ENCODE peak calls at places on chromosomes 11 and 22, in four cellular contexts. I is body of pancreas, A is esophagus squamous epithelium, N is vagina. U is an unnamed sample.

GRCh38 chr11:78818201-78818600 is 243.5 kb upstream of the NARS2 start:
- DNase-seq in I (no peak), N (no peak), A (no peak), U (no peak)

GRCh38 chr11:77654770-77655434 is 17.3 kb upstream of the CLNS1A start:
- DNase-seq in I (no peak), A (no peak), N (no peak), U (no peak)

GRCh38 chr11:111680486-111681175 is 78.4 kb downstream of the SIK2 start:
- DNase-seq in A (no peak), I (no peak), N (no peak), U (no peak)

GRCh38 chr22:37817705-37818311 is 5.4 kb upstream of the GALR3 start:
- DNase-seq in I (peak; percentile 92), N (no peak), A (no peak), U (peak; percentile 86)

GRCh38 chr11:2837096-2837601 is 48.4 kb downstream of the CDKN1C start:
- DNase-seq in I (peak; percentile 60), A (no peak), N (no peak), U (no peak)

GRCh38 chr22:42184852-42185251 is 54.2 kb upstream of the CYP2D6 start:
- DNase-seq in I (no peak), N (no peak), A (no peak), U (no peak)

GRCh38 chr11:125773516-125773915 is 5.1 kb downstream of the PATE2 start:
- DNase-seq in N (no peak), I (no peak), A (no peak), U (no peak)

GRCh38 chr11:70510106-70510505 is 111.8 kb downstream of the CTTN start:
- DNase-seq in N (no peak), I (no peak), A (no peak), U (no peak)

GRCh38 chr11:69821511-69822040 is 2.4 kb upstream of the FGF3 start:
- DNase-seq in N (no peak), I (no peak), A (no peak), U (no peak)

GRCh38 chr11:26599421-26599820 is 27.4 kb upstream of the MUC15 start:
- DNase-seq in N (no peak), A (no peak), I (no peak), U (no peak)

GRCh38 chr11:34495724-34496377 is 17.7 kb downstream of the ELF5 start:
- DNase-seq in N (no peak), A (no peak), I (no peak), U (no peak)

GRCh38 chr22:31253949-31254348 is 38.3 kb downstream of the PIK3IP1 start:
- DNase-seq in I (peak; percentile 87), N (no peak), A (no peak), U (peak; percentile 82)

GRCh38 chr11:66981976-66982578 is 7.0 kb downstream of the C11orf86 start:
- DNase-seq in A (peak; percentile 7), N (no peak), I (peak; percentile 58), U (peak; percentile 93)

GRCh38 chr11:94623120-94623735 is 56.1 kb downstream of the PIWIL4 start:
- DNase-seq in I (peak; percentile 70), A (no peak), N (no peak), U (peak; percentile 89)

GRCh38 chr22:23911318-23911980 is 17.3 kb downstream of the MIF start:
- DNase-seq in I (no peak), N (no peak), A (no peak), U (no peak)

GRCh38 chr11:131579932-131580387 is 209.5 kb downstream of the NTM start:
- DNase-seq in N (no peak), A (no peak), I (peak; percentile 14), U (no peak)

GRCh38 chr22:33706100-33706499 is 214.2 kb downstream of the LARGE1 start:
- DNase-seq in A (no peak), N (no peak), I (no peak), U (no peak)

GRCh38 chr11:106461839-106462545 is 384.5 kb downstream of the AASDHPPT start:
- DNase-seq in I (no peak), A (no peak), N (no peak), U (no peak)

GRCh38 chr11:35649984-35650383 is 12.6 kb upstream of the TRIM44 start:
- DNase-seq in N (no peak), A (no peak), I (no peak), U (peak; percentile 29)

GRCh38 chr22:19846620-19847344 is 7.9 kb downstream of the GNB1L start:
- DNase-seq in N (no peak), A (no peak), I (no peak), U (no peak)

GRCh38 chr11:95705485-95706124 is 84.0 kb downstream of the FAM76B start:
- DNase-seq in A (peak; percentile 47), I (peak; percentile 86), N (no peak), U (peak; percentile 87)

GRCh38 chr11:114678125-114679036 is at the start of gene NXPE2:
- DNase-seq in A (no peak), I (no peak), N (no peak), U (no peak)

GRCh38 chr11:109862808-109863207 is 230.4 kb upstream of the ZC3H12C start:
- DNase-seq in A (no peak), I (no peak), N (no peak), U (peak; percentile 27)

GRCh38 chr11:86511086-86511551 is 136.4 kb downstream of the CCDC81 start:
- DNase-seq in I (no peak), A (no peak), N (no peak), U (peak; percentile 61)

DNA sequence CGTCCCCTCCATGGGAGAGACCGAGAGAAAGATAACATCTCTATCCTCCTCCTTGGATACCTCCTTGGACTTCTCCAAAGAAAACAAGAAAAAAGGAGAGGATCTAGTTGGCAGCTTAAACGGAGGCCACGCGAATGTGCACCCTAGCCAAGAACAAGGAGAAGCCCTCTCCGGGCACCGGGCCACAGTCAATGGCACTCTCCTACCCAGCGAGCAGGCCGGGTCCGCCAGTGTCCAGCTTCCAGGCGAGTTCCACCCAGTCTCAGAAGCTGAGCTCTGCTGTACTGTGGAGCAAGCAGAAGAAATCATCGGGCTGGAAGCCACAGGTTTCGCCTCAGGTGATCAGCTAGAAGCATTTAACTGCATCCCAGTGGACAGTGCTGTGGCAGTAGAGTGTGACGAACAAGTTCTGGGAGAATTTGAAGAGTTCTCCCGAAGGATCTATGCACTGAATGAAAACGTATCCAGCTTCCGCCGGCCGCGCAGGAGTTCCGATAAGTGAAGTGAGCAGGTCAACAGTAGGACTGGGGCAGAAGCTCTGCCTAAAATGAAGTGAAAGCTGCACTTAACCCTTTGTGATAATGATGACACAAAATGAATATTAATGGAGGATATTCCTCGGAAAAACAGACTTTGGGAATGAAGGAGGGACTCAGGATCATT is 65.3 kb downstream of the WNT11 start:
- DNase-seq in I (no peak), N (no peak), A (no peak), U (no peak)
- TF ChIP-seq POLR2A in I (no peak), N (no peak), A (no peak), U (no peak)

DNA sequence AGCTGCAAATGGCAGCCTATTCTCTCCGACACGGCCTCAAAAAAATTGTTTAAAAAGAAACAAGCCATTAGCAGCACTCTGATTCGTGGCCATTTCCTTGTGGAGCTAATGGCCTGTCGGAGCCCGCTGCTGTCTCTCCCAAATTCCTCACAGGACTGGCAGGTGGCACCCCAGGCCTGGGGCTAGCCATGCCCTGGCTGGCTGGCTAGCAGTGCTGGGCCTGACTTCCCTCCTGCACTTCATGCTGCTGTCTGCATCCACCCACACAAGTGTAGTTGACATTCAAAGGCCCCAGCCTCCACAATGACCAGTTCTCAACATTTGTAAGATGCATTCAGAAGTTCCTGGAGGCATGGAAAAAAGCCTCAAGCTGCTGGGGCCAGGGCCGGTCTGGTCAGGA is 61.5 kb downstream of the SMCO4 start:
- DNase-seq in N (no peak), A (no peak), I (peak; percentile 22), U (no peak)
- TF ChIP-seq POLR2A in N (no peak), A (no peak), I (no peak), U (no peak)

GRCh38 chr22:22109693-22110466 is 127.3 kb upstream of the TOP3B start:
- DNase-seq in N (no peak), I (no peak), A (no peak), U (no peak)
- TF ChIP-seq POLR2A in N (no peak), I (no peak), A (no peak), U (no peak)

DNA sequence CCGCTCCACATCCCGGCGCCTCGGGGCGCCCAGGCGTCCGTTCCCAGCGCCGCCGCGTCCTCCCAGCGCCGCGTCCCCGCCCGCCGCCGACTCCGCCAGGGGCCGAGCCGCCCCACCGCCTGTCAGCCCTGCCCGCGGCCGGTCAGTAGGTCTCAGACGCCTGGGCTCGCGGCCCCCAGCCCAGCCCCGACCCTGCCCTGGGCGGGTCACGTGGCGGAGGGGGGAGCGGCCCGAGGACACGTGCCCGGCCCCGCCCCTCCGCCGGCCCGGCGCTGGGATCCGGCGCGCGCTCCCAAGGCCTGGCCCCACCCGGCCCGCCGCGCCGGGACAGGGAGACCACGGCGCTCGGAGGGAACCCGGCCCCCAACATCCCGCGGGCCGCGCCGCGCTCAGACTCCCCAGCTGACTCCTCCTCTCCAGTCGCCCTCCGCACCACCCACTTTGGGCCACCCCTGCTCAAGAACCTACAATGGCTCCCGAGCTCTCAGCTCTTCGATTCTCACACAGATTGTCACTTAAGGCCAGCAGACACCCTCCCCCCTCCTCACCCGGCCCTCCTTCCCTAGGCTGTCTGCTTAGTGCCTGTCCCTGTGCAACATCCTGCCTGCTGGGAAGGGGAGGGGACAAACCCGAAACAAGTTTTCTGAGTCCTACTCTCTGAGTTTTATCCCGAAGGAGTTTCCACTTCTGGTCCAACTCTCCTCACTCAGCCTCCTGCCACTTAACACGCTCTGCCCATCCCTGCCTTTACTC is at the start of gene RAB3IL1:
- DNase-seq in I (peak; percentile 66), N (no peak), A (no peak), U (peak; percentile 20)
- TF ChIP-seq POLR2A in I (no peak), N (no peak), A (no peak), U (no peak)

DNA sequence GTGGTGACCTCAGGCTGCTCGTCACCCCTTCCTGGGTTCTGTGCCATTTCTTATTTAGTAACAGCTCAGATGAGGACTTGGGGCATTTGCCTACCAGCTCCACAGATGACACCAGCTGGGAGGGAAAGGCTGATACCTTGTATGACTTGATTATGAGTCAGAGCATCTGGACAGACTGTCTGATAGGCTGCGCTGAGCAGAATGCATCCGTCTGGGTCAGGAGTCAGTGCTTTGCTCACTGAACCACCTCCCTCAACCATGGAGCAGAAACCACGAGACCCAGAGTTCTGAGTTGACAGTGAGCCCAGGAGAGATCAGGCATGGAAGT is 6.8 kb downstream of the ST14 start:
- DNase-seq in A (no peak), N (no peak), I (no peak), U (peak; percentile 32)
- TF ChIP-seq POLR2A in A (no peak), N (no peak), I (no peak), U (no peak)

DNA sequence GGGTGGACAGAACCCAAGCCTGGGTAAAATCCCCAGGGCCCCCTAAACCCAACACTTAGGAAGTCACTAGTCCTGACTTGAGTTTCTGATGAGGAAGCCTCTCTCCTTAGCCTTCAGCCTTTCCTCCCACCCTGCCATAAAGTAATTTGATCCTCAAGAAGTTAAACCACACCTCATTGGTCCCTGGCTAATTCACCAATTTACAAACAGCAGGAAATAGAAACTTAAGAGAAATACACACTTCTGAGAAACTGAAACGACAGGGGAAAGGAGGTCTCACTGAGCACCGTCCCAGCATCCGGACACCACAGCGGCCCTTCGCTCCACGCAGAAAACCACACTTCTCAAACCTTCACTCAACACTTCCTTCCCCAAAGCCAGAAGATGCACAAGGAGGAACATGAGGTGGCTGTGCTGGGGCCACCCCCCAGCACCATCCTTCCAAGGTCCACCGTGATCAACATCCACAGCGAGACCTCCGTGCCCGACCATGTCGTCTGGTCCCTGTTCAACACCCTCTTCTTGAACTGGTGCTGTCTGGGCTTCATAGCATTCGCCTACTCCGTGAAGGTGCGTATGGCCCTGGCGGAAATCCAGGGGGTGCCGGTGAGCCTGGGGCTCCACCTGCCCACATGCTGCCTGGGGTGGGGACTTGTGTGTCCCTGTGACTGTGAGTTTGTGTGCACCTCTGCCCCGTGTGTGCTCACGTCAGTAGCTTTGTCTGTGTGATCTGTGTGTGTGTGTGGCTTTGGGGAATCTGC is at the start of gene IFITM1:
- DNase-seq in N (no peak), I (no peak), A (no peak), U (peak; percentile 57)
- TF ChIP-seq POLR2A in N (no peak), I (peak; percentile 55), A (peak; percentile 34), U (no peak)

U was measured in endothelial cell of umbilical vein.